ENCODE peak calls at places on chromosome 3, in four cellular contexts. G is WTC11, F is H1, H is K562. J is an unnamed sample.

GRCh38 chr3:38580450-38581382 is 68.8 kb downstream of the SCN5A start:
- DNase-seq in G (no peak), F (no peak), H (no peak), J (peak; percentile 84)

GRCh38 chr3:60856299-60857046 is 394.8 kb downstream of the FHIT start:
- DNase-seq in G (no peak), F (no peak), H (no peak), J (no peak)

GRCh38 chr3:182516597-182517336 is 276.5 kb upstream of the ATP11B start:
- DNase-seq in G (no peak), F (no peak), H (no peak), J (no peak)

GRCh38 chr3:9216736-9217135 is 32.7 kb downstream of the SRGAP3 start:
- DNase-seq in G (no peak), F (no peak), H (no peak), J (no peak)

GRCh38 chr3:157088506-157089454 is 71.2 kb downstream of the CCNL1 start:
- DNase-seq in G (peak; percentile 94), F (peak; percentile 83), H (peak; percentile 98), J (peak; percentile 99)

GRCh38 chr3:58150130-58150663 is 60.6 kb downstream of the DNASE1L3 start:
- DNase-seq in G (no peak), F (no peak), H (no peak), J (no peak)

GRCh38 chr3:48426401-48426909 is 3.4 kb downstream of the PLXNB1 start:
- DNase-seq in G (no peak), F (no peak), H (no peak), J (peak; percentile 37)

GRCh38 chr3:39141211-39141995 is 12.0 kb downstream of the CSRNP1 start:
- DNase-seq in G (no peak), F (no peak), H (peak; percentile 40), J (peak; percentile 50)

GRCh38 chr3:139327861-139328260 is 16.0 kb upstream of the MRPS22 start:
- DNase-seq in G (no peak), F (no peak), H (no peak), J (no peak)

GRCh38 chr3:184015381-184016019 is 2.2 kb downstream of the ABCC5 start:
- DNase-seq in G (no peak), F (no peak), H (peak; percentile 31), J (peak; percentile 71)

GRCh38 chr3:129161860-129162271 is 1.0 kb upstream of the ISY1 start:
- DNase-seq in G (no peak), F (no peak), H (peak; percentile 21), J (peak; percentile 38)

GRCh38 chr3:113421082-113421481 is 20.2 kb downstream of the CFAP44 start:
- DNase-seq in G (no peak), F (no peak), H (no peak), J (no peak)

GRCh38 chr3:157755254-157755653 is 252.0 kb upstream of the VEPH1 start:
- DNase-seq in G (no peak), F (no peak), H (no peak), J (no peak)

GRCh38 chr3:121574449-121574848 is 6.7 kb downstream of the ARGFX start:
- DNase-seq in G (peak; percentile 49), F (no peak), H (peak; percentile 61), J (no peak)

GRCh38 chr3:40309439-40309924 is at the start of gene EIF1B:
- DNase-seq in G (peak; percentile 98), F (peak; percentile 97), H (peak; percentile 97), J (peak; percentile 96)

GRCh38 chr3:142724682-142725351 is 983 bp downstream of the TRPC1 start:
- DNase-seq in G (peak; percentile 75), F (peak; percentile 34), H (peak; percentile 49), J (peak; percentile 71)

GRCh38 chr3:113659121-113659531 is 37.3 kb downstream of the USF3 start:
- DNase-seq in G (no peak), F (no peak), H (no peak), J (no peak)

GRCh38 chr3:49295489-49296058 is 18.5 kb upstream of the C3orf62 start:
- DNase-seq in G (peak; percentile 18), F (no peak), H (peak; percentile 29), J (peak; percentile 67)

GRCh38 chr3:164320962-164321361 is 757.3 kb downstream of the SI start:
- DNase-seq in G (peak; percentile 19), F (peak; percentile 38), H (no peak), J (no peak)

GRCh38 chr3:120182613-120183524 is 88.6 kb upstream of the GSK3B start:
- DNase-seq in G (no peak), F (no peak), H (peak; percentile 6), J (no peak)

GRCh38 chr3:177145954-177146353 is 51.3 kb downstream of the TBL1XR1 start:
- DNase-seq in G (no peak), F (no peak), H (no peak), J (no peak)

GRCh38 chr3:157063926-157064325 is 96.0 kb downstream of the CCNL1 start:
- DNase-seq in G (no peak), F (no peak), H (no peak), J (no peak)

GRCh38 chr3:73479325-73479724 is 145.4 kb downstream of the PDZRN3 start:
- DNase-seq in G (no peak), F (no peak), H (no peak), J (no peak)

GRCh38 chr3:54917172-54917571 is 10.7 kb downstream of the LRTM1 start:
- DNase-seq in G (no peak), F (no peak), H (no peak), J (no peak)

GRCh38 chr3:146314871-146315270 is 64.0 kb upstream of the PLSCR4 start:
- DNase-seq in G (no peak), F (no peak), H (no peak), J (no peak)
- TF ChIP-seq TEAD4 in G (no peak), F (no peak), H (no peak), J (no peak)

DNA sequence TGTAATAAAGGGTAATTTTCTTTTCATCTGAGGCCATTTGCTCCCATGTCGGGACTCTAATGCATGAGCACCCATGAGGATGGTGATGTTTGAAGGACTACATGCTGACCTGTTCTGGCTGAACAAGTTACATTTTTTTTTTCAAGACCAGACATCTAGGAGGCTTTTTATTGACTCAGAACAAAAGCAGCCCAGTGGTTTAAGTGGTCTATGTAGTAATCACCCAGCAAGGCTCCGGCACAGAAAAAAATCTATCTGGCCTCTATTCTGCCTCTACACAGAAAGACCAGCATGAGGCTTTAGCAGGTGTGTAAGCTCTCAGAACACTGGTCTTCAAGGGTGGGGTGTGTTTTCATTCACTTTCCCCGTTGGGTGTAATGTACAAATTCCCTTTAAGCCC is 95.1 kb upstream of the ZBED2 start:
- DNase-seq in G (no peak), F (no peak), H (no peak), J (no peak)
- TF ChIP-seq TEAD4 in G (no peak), F (no peak), H (no peak), J (no peak)

DNA sequence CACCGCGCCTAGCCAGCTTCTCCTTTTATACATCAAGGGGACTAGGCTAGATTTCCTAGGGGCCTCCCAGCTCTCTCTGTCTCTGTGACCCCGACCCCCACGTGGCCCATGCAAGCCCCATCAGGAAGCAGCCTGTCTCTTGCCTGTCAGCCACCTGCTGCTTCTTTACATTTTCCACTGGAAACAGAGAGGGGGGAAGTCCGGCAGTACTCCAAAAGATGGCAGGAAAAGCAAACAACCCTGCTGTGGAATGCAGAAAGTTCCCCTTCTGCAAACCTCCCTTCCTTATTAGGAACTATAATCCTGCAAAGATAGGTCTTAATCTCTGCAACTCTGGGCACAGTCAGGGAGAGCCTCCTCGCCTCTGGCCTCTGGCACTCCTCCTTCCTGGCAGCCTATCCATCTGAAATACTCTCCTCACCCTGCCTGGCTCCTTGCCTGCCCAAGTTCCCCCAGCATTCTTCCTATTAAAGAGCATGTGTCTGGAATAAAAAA is 47.4 kb upstream of the HACD2 start:
- DNase-seq in G (peak; percentile 40), F (no peak), H (no peak), J (no peak)
- TF ChIP-seq TEAD4 in G (no peak), F (no peak), H (no peak), J (no peak)

DNA sequence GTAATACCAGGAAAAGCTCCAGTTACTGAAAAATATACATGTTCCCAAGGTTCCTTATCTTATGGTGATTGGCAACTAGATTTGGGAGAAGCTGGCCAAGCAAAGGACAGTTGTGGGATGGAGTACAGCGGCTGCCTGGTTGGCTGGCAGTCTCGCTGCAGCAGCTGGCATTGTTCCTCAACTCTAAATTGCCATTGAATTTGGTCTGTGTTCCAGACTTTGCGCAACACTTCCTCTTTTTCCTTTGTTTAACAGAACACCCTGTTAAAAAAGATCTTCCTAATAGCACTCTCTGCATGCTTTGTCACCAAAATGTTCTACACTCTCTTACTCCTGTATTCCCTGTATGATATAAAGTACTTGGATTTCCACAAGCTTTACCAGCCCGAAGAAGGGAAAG is 420.6 kb upstream of the RBMS3 start:
- DNase-seq in G (no peak), F (no peak), H (no peak), J (no peak)
- TF ChIP-seq TEAD4 in G (no peak), F (no peak), H (no peak), J (no peak)

GRCh38 chr3:52705688-52706686 is at the start of the genes GLT8D1 and SPCS1:
- DNase-seq in G (peak; percentile 77), F (no peak), H (peak; percentile 87), J (peak; percentile 96)

GRCh38 chr3:52705438-52705687 is 228 bp downstream of the GLT8D1 start:
- DNase-seq in G (no peak), F (no peak), H (no peak), J (no peak)

GRCh38 chr3:52707585-52707984 is 1.7 kb downstream of the SPCS1 start:
- DNase-seq in G (no peak), F (no peak), H (no peak), J (no peak)

GRCh38 chr3:52703356-52703755 is 2.2 kb downstream of the GLT8D1 start:
- DNase-seq in G (no peak), F (no peak), H (no peak), J (no peak)

DNA sequence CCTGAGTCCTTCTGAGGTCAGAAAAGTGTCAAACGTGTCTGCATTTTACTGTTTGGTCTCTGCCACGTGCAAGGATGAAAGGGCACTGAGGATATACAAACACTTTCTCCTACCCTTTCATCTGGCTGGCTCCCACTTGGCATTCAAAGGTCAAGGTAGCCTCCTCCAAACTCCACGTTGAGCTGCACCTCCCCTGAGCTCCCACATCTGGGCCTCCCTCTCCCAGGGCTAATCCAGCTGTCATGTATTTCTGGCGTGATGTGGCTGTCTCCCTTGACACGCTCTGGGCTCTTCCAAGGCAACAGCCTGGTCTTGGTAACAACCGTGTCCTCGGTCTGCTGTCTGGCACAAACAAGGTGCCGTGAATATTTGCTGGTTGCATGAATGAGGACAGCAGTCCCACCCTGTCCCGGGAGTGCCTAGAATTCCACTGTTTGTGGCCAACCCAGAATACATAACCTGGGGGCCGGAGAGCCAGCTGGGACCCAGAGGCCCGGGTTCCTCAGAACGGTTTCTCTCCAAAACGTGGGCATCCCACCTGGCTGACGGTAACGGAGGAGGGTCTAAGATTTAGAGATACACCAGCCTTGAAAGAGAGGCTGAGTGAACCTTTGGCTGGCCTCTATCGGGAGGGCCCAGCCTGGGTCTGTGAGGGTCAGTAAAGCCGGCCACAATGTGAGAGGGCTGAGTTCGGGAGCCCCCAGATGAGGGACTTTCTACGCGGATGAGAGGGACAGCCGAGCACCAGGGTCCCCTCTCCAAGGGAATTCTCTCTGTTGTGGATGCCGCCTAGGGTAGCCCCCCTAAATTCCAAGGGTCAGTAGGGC is 767 bp downstream of the GLT8D1 start:
- DNase-seq in G (no peak), F (no peak), H (peak; percentile 22), J (peak; percentile 52)
- TF ChIP-seq TEAD4 in G (no peak), F (no peak), H (no peak), J (no peak)

J was measured in SK-N-SH.